ENCODE peak calls at places on chromosome 20, in nine cellular contexts. One of them, this sample, is unnamed. For H3K36me3, the result is how much of the 10 kb centered on the place peaks cover.

GRCh38 chr20:1935696-1936366 is 40.6 kb downstream of the SIRPA start:
- DNase-seq in Peyer's patch: peak
- DNase-seq in psoas muscle: peak
- DNase-seq in spleen: no peak
- DNase-seq in mesendoderm: no peak
- DNase-seq in prostate gland: no peak
- DNase-seq in heart left ventricle: peak
- DNase-seq in naive thymus-derived CD4-positive, alpha-beta T cell: no peak
- DNase-seq in HepG2: no peak
- DNase-seq in this sample: no peak

GRCh38 chr20:4937422-4938319 is 63.6 kb downstream of the SLC23A2 start:
- DNase-seq in heart left ventricle: no peak
- DNase-seq in naive thymus-derived CD4-positive, alpha-beta T cell: no peak
- DNase-seq in psoas muscle: no peak
- DNase-seq in HepG2: peak
- DNase-seq in spleen: no peak
- DNase-seq in Peyer's patch: no peak
- DNase-seq in prostate gland: peak
- DNase-seq in mesendoderm: no peak
- DNase-seq in this sample: no peak

GRCh38 chr20:63062188-63063140 is 55.7 kb upstream of the BHLHE23 start:
- DNase-seq in mesendoderm: no peak
- DNase-seq in Peyer's patch: peak
- DNase-seq in HepG2: no peak
- DNase-seq in heart left ventricle: no peak
- DNase-seq in prostate gland: no peak
- DNase-seq in psoas muscle: peak
- DNase-seq in naive thymus-derived CD4-positive, alpha-beta T cell: no peak
- DNase-seq in spleen: peak
- DNase-seq in this sample: no peak

GRCh38 chr20:53750827-53751393 is 157.3 kb upstream of the ZNF217 start:
- DNase-seq in HepG2: no peak
- DNase-seq in naive thymus-derived CD4-positive, alpha-beta T cell: no peak
- DNase-seq in Peyer's patch: no peak
- DNase-seq in mesendoderm: peak
- DNase-seq in prostate gland: peak
- DNase-seq in spleen: no peak
- DNase-seq in psoas muscle: no peak
- DNase-seq in heart left ventricle: no peak
- DNase-seq in this sample: no peak

GRCh38 chr20:48720256-48721020 is 107.4 kb downstream of the PREX1 start:
- DNase-seq in prostate gland: no peak
- DNase-seq in heart left ventricle: no peak
- DNase-seq in naive thymus-derived CD4-positive, alpha-beta T cell: no peak
- DNase-seq in psoas muscle: no peak
- DNase-seq in spleen: peak
- DNase-seq in Peyer's patch: no peak
- DNase-seq in mesendoderm: no peak
- DNase-seq in HepG2: no peak
- DNase-seq in this sample: no peak

GRCh38 chr20:63579017-63579705 is 5.1 kb upstream of the HELZ2 start:
- DNase-seq in spleen: no peak
- DNase-seq in naive thymus-derived CD4-positive, alpha-beta T cell: no peak
- DNase-seq in mesendoderm: peak
- DNase-seq in heart left ventricle: no peak
- DNase-seq in Peyer's patch: no peak
- DNase-seq in HepG2: no peak
- DNase-seq in prostate gland: no peak
- DNase-seq in psoas muscle: no peak
- DNase-seq in this sample: no peak

GRCh38 chr20:44208770-44209169 is 1.8 kb downstream of the OSER1 start:
- DNase-seq in psoas muscle: no peak
- DNase-seq in prostate gland: no peak
- DNase-seq in mesendoderm: no peak
- DNase-seq in heart left ventricle: no peak
- DNase-seq in HepG2: peak
- DNase-seq in naive thymus-derived CD4-positive, alpha-beta T cell: no peak
- DNase-seq in Peyer's patch: no peak
- DNase-seq in spleen: no peak
- DNase-seq in this sample: no peak

GRCh38 chr20:46134716-46135115 is 16.6 kb downstream of the CD40 start:
- DNase-seq in heart left ventricle: no peak
- DNase-seq in prostate gland: no peak
- DNase-seq in HepG2: no peak
- DNase-seq in naive thymus-derived CD4-positive, alpha-beta T cell: no peak
- DNase-seq in Peyer's patch: no peak
- DNase-seq in spleen: no peak
- DNase-seq in mesendoderm: no peak
- DNase-seq in psoas muscle: no peak
- DNase-seq in this sample: no peak

GRCh38 chr20:48738094-48738398 is 89.8 kb downstream of the PREX1 start:
- DNase-seq in heart left ventricle: no peak
- DNase-seq in psoas muscle: no peak
- DNase-seq in mesendoderm: no peak
- DNase-seq in spleen: no peak
- DNase-seq in Peyer's patch: no peak
- DNase-seq in HepG2: no peak
- DNase-seq in naive thymus-derived CD4-positive, alpha-beta T cell: no peak
- DNase-seq in prostate gland: no peak
- DNase-seq in this sample: no peak

GRCh38 chr20:62358171-62358719 is 8.9 kb downstream of the LAMA5 start:
- DNase-seq in psoas muscle: peak
- DNase-seq in heart left ventricle: peak
- DNase-seq in HepG2: no peak
- DNase-seq in prostate gland: peak
- DNase-seq in Peyer's patch: no peak
- DNase-seq in spleen: no peak
- DNase-seq in naive thymus-derived CD4-positive, alpha-beta T cell: no peak
- DNase-seq in mesendoderm: no peak
- DNase-seq in this sample: peak

GRCh38 chr20:31788578-31788977 is 30.6 kb upstream of the MYLK2 start:
- DNase-seq in HepG2: no peak
- DNase-seq in heart left ventricle: no peak
- DNase-seq in spleen: no peak
- DNase-seq in prostate gland: no peak
- DNase-seq in psoas muscle: peak
- DNase-seq in Peyer's patch: no peak
- DNase-seq in naive thymus-derived CD4-positive, alpha-beta T cell: no peak
- DNase-seq in mesendoderm: peak
- DNase-seq in this sample: no peak

GRCh38 chr20:18853216-18853615 is 39.6 kb downstream of the SCP2D1 start:
- DNase-seq in naive thymus-derived CD4-positive, alpha-beta T cell: no peak
- DNase-seq in spleen: no peak
- DNase-seq in HepG2: no peak
- DNase-seq in Peyer's patch: no peak
- DNase-seq in heart left ventricle: no peak
- DNase-seq in mesendoderm: no peak
- DNase-seq in prostate gland: no peak
- DNase-seq in psoas muscle: no peak
- DNase-seq in this sample: no peak

GRCh38 chr20:19974621-19975435 is 42.3 kb upstream of the NAA20 start:
- DNase-seq in Peyer's patch: peak
- DNase-seq in heart left ventricle: peak
- DNase-seq in naive thymus-derived CD4-positive, alpha-beta T cell: no peak
- DNase-seq in prostate gland: peak
- DNase-seq in psoas muscle: peak
- DNase-seq in spleen: peak
- DNase-seq in mesendoderm: no peak
- DNase-seq in HepG2: no peak
- DNase-seq in this sample: peak

GRCh38 chr20:19976595-19977372 is 40.4 kb upstream of the NAA20 start:
- DNase-seq in Peyer's patch: no peak
- DNase-seq in HepG2: peak
- DNase-seq in heart left ventricle: peak
- DNase-seq in psoas muscle: peak
- DNase-seq in spleen: no peak
- DNase-seq in naive thymus-derived CD4-positive, alpha-beta T cell: no peak
- DNase-seq in prostate gland: peak
- DNase-seq in mesendoderm: peak
- DNase-seq in this sample: peak

GRCh38 chr20:19975436-19975799 is 41.7 kb upstream of the NAA20 start:
- DNase-seq in mesendoderm: no peak
- DNase-seq in HepG2: no peak
- DNase-seq in prostate gland: peak
- DNase-seq in heart left ventricle: peak
- DNase-seq in naive thymus-derived CD4-positive, alpha-beta T cell: no peak
- DNase-seq in Peyer's patch: no peak
- DNase-seq in spleen: no peak
- DNase-seq in psoas muscle: peak
- DNase-seq in this sample: no peak

GRCh38 chr20:19977373-19977770 is 39.8 kb upstream of the NAA20 start:
- DNase-seq in heart left ventricle: no peak
- DNase-seq in spleen: no peak
- DNase-seq in Peyer's patch: no peak
- DNase-seq in psoas muscle: peak
- DNase-seq in mesendoderm: no peak
- DNase-seq in prostate gland: no peak
- DNase-seq in HepG2: no peak
- DNase-seq in naive thymus-derived CD4-positive, alpha-beta T cell: no peak
- DNase-seq in this sample: no peak

GRCh38 chr20:19975901-19976300 is 41.3 kb upstream of the NAA20 start:
- DNase-seq in HepG2: no peak
- DNase-seq in spleen: no peak
- DNase-seq in heart left ventricle: peak
- DNase-seq in Peyer's patch: no peak
- DNase-seq in psoas muscle: peak
- DNase-seq in mesendoderm: no peak
- DNase-seq in prostate gland: no peak
- DNase-seq in naive thymus-derived CD4-positive, alpha-beta T cell: no peak
- DNase-seq in this sample: no peak
- H3K4me3 ChIP-seq in HepG2: no peak
- H3K4me3 ChIP-seq in spleen: no peak
- H3K4me3 ChIP-seq in heart left ventricle: peak
- H3K4me3 ChIP-seq in Peyer's patch: peak
- H3K4me3 ChIP-seq in psoas muscle: peak
- H3K4me3 ChIP-seq in mesendoderm: no peak
- H3K4me3 ChIP-seq in prostate gland: peak
- H3K4me3 ChIP-seq in naive thymus-derived CD4-positive, alpha-beta T cell: no peak
- H3K4me3 ChIP-seq in this sample: peak

GRCh38 chr20:38153011-38153329 is 12.1 kb downstream of the TGM2 start:
- DNase-seq in Peyer's patch: no peak
- DNase-seq in heart left ventricle: no peak
- DNase-seq in psoas muscle: no peak
- DNase-seq in spleen: no peak
- DNase-seq in naive thymus-derived CD4-positive, alpha-beta T cell: no peak
- DNase-seq in prostate gland: no peak
- DNase-seq in mesendoderm: no peak
- DNase-seq in HepG2: no peak
- DNase-seq in this sample: no peak
- H3K36me3 ChIP-seq in Peyer's patch: under half
- H3K36me3 ChIP-seq in heart left ventricle: half or more
- H3K36me3 ChIP-seq in psoas muscle: half or more
- H3K36me3 ChIP-seq in spleen: under half
- H3K36me3 ChIP-seq in naive thymus-derived CD4-positive, alpha-beta T cell: under half
- H3K36me3 ChIP-seq in prostate gland: under half
- H3K36me3 ChIP-seq in mesendoderm: under half
- H3K36me3 ChIP-seq in HepG2: under half
- H3K36me3 ChIP-seq in this sample: half or more

GRCh38 chr20:36468149-36469000 is 72.9 kb upstream of the MYL9 start:
- DNase-seq in mesendoderm: no peak
- DNase-seq in Peyer's patch: no peak
- DNase-seq in prostate gland: peak
- DNase-seq in HepG2: peak
- DNase-seq in psoas muscle: no peak
- DNase-seq in spleen: no peak
- DNase-seq in naive thymus-derived CD4-positive, alpha-beta T cell: no peak
- DNase-seq in heart left ventricle: no peak
- DNase-seq in this sample: peak
- H3K4me3 ChIP-seq in mesendoderm: no peak
- H3K4me3 ChIP-seq in Peyer's patch: no peak
- H3K4me3 ChIP-seq in prostate gland: no peak
- H3K4me3 ChIP-seq in HepG2: no peak
- H3K4me3 ChIP-seq in psoas muscle: peak
- H3K4me3 ChIP-seq in spleen: no peak
- H3K4me3 ChIP-seq in naive thymus-derived CD4-positive, alpha-beta T cell: peak
- H3K4me3 ChIP-seq in heart left ventricle: no peak
- H3K4me3 ChIP-seq in this sample: no peak

GRCh38 chr20:37494796-37495195 is 26.3 kb upstream of the NNAT start:
- DNase-seq in prostate gland: no peak
- DNase-seq in psoas muscle: no peak
- DNase-seq in mesendoderm: no peak
- DNase-seq in heart left ventricle: no peak
- DNase-seq in Peyer's patch: no peak
- DNase-seq in naive thymus-derived CD4-positive, alpha-beta T cell: no peak
- DNase-seq in HepG2: no peak
- DNase-seq in spleen: no peak
- DNase-seq in this sample: no peak
- H3K36me3 ChIP-seq in prostate gland: under half
- H3K36me3 ChIP-seq in psoas muscle: under half
- H3K36me3 ChIP-seq in mesendoderm: under half
- H3K36me3 ChIP-seq in heart left ventricle: under half
- H3K36me3 ChIP-seq in Peyer's patch: under half
- H3K36me3 ChIP-seq in naive thymus-derived CD4-positive, alpha-beta T cell: under half
- H3K36me3 ChIP-seq in HepG2: under half
- H3K36me3 ChIP-seq in spleen: under half
- H3K36me3 ChIP-seq in this sample: under half

GRCh38 chr20:50416269-50416863 is 93.8 kb upstream of the PTPN1 start:
- DNase-seq in HepG2: no peak
- DNase-seq in naive thymus-derived CD4-positive, alpha-beta T cell: no peak
- DNase-seq in heart left ventricle: no peak
- DNase-seq in prostate gland: no peak
- DNase-seq in mesendoderm: no peak
- DNase-seq in spleen: no peak
- DNase-seq in psoas muscle: peak
- DNase-seq in Peyer's patch: no peak
- DNase-seq in this sample: no peak
- H3K4me3 ChIP-seq in HepG2: no peak
- H3K4me3 ChIP-seq in naive thymus-derived CD4-positive, alpha-beta T cell: no peak
- H3K4me3 ChIP-seq in heart left ventricle: no peak
- H3K4me3 ChIP-seq in prostate gland: no peak
- H3K4me3 ChIP-seq in mesendoderm: no peak
- H3K4me3 ChIP-seq in spleen: no peak
- H3K4me3 ChIP-seq in psoas muscle: peak
- H3K4me3 ChIP-seq in Peyer's patch: no peak
- H3K4me3 ChIP-seq in this sample: no peak

DNA sequence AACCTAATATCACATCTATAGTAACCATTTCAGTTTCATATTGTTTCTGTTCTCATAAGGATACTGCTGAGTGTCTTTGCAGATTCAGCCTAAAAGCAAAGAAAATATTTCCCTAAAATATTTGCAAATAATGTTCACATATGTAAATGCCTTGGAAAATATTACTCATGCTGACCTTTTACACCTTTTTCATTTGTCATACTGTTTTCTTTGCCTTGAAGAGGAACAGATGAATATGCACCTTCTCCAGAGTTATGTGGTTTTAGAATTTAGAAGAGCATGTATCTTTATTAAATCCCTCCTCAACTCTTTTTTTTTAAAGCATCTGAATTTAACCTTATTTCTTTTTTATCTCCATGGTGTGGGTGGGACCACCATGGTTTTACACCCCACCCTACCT is 32.5 kb downstream of the NDUFAF5 start:
- DNase-seq in Peyer's patch: no peak
- DNase-seq in heart left ventricle: no peak
- DNase-seq in prostate gland: no peak
- DNase-seq in naive thymus-derived CD4-positive, alpha-beta T cell: no peak
- DNase-seq in HepG2: no peak
- DNase-seq in mesendoderm: no peak
- DNase-seq in psoas muscle: no peak
- DNase-seq in spleen: no peak
- DNase-seq in this sample: no peak
- H3K36me3 ChIP-seq in Peyer's patch: half or more
- H3K36me3 ChIP-seq in heart left ventricle: half or more
- H3K36me3 ChIP-seq in prostate gland: under half
- H3K36me3 ChIP-seq in naive thymus-derived CD4-positive, alpha-beta T cell: under half
- H3K36me3 ChIP-seq in HepG2: under half
- H3K36me3 ChIP-seq in mesendoderm: under half
- H3K36me3 ChIP-seq in psoas muscle: half or more
- H3K36me3 ChIP-seq in spleen: half or more
- H3K36me3 ChIP-seq in this sample: half or more

This sample was measured in tibial artery.